ENCODE peak calls at places on chromosomes 13 and 19, in five cellular contexts. I, K, Q, G and B are unnamed samples.

GRCh38 chr19:17610384-17610783 is 54.9 kb downstream of the COLGALT1 start:
- DNase-seq in I (no peak), K (no peak), Q (no peak), G (no peak), B (peak)

GRCh38 chr13:62331384-62331783 is 915.7 kb upstream of the PCDH20 start:
- DNase-seq in I (no peak), K (no peak), Q (no peak), G (no peak), B (no peak)

GRCh38 chr19:48319647-48320537 is 5.5 kb upstream of the EMP3 start:
- DNase-seq in I (peak), K (no peak), Q (no peak), G (peak), B (peak)

GRCh38 chr13:109012115-109012514 is 382.7 kb downstream of the MYO16 start:
- DNase-seq in I (no peak), K (no peak), Q (no peak), G (no peak), B (no peak)

GRCh38 chr13:94335786-94336357 is 143.6 kb downstream of the DCT start:
- DNase-seq in I (no peak), K (no peak), Q (no peak), G (no peak), B (no peak)

GRCh38 chr19:43467730-43468129 is 2.3 kb upstream of the LYPD3 start:
- DNase-seq in I (no peak), K (no peak), Q (no peak), G (no peak), B (peak)

GRCh38 chr13:113493315-113493951 is 2.9 kb upstream of the DCUN1D2 start:
- DNase-seq in I (no peak), K (peak), Q (peak), G (no peak), B (peak)

GRCh38 chr13:84654654-84655244 is 772.5 kb upstream of the SLITRK1 start:
- DNase-seq in I (no peak), K (no peak), Q (no peak), G (no peak), B (no peak)

GRCh38 chr13:44576396-44577235 is 486 bp upstream of the TSC22D1 start:
- DNase-seq in I (peak), K (no peak), Q (no peak), G (peak), B (no peak)

GRCh38 chr13:77239312-77239711 is 87.6 kb downstream of the MYCBP2 start:
- DNase-seq in I (no peak), K (no peak), Q (no peak), G (no peak), B (no peak)

GRCh38 chr19:32018014-32018413 is 327.4 kb upstream of the ZNF507 start:
- DNase-seq in I (no peak), K (no peak), Q (no peak), G (no peak), B (no peak)

GRCh38 chr13:41900918-41901317 is 60.0 kb downstream of the VWA8 start:
- DNase-seq in I (no peak), K (no peak), Q (no peak), G (no peak), B (no peak)

GRCh38 chr13:29909975-29910674 is 59.7 kb upstream of the UBL3 start:
- DNase-seq in I (no peak), K (no peak), Q (no peak), G (no peak), B (peak)

GRCh38 chr13:45167611-45168554 is 33.0 kb downstream of the KCTD4 start:
- DNase-seq in I (no peak), K (no peak), Q (peak), G (no peak), B (no peak)

GRCh38 chr19:11138659-11139526 is 16.7 kb downstream of the SPC24 start:
- DNase-seq in I (peak), K (peak), Q (no peak), G (no peak), B (peak)

GRCh38 chr19:23799321-23799720 is 40.6 kb upstream of the ZNF681 start:
- DNase-seq in I (no peak), K (no peak), Q (no peak), G (peak), B (no peak)

GRCh38 chr13:76723551-76724232 is 162.5 kb downstream of the KCTD12 start:
- DNase-seq in I (no peak), K (peak), Q (no peak), G (peak), B (peak)

GRCh38 chr13:98520674-98521449 is 56.0 kb downstream of the STK24 start:
- DNase-seq in I (no peak), K (no peak), Q (no peak), G (no peak), B (no peak)

GRCh38 chr13:100059827-100060226 is 29.1 kb upstream of the PCCA start:
- DNase-seq in I (no peak), K (no peak), Q (no peak), G (no peak), B (no peak)

GRCh38 chr13:110256126-110256905 is 50.6 kb downstream of the COL4A1 start:
- DNase-seq in I (no peak), K (no peak), Q (no peak), G (no peak), B (no peak)

GRCh38 chr19:14072535-14073231 is at the start of gene MISP3:
- DNase-seq in I (peak), K (no peak), Q (no peak), G (peak), B (peak)

GRCh38 chr13:41383400-41383799 is 72.3 kb downstream of the NAA16 start:
- DNase-seq in I (no peak), K (no peak), Q (no peak), G (no peak), B (peak)

GRCh38 chr19:35223084-35223790 is 5.3 kb downstream of the FAM187B start:
- DNase-seq in I (no peak), K (no peak), Q (no peak), G (no peak), B (no peak)

GRCh38 chr13:61358599-61358998 is 57.0 kb downstream of the PCDH20 start:
- DNase-seq in I (no peak), K (no peak), Q (no peak), G (no peak), B (no peak)

GRCh38 chr13:61316647-61317046 is 99.0 kb downstream of the PCDH20 start:
- DNase-seq in I (no peak), K (no peak), Q (no peak), G (no peak), B (no peak)

GRCh38 chr19:56595548-56595899 is 422 bp downstream of the ZNF71 start:
- DNase-seq in I (no peak), K (no peak), Q (no peak), G (no peak), B (no peak)

GRCh38 chr13:64819081-64819480 is 2411.1 kb downstream of the PCDH9 start:
- DNase-seq in I (no peak), K (no peak), Q (no peak), G (no peak), B (no peak)

GRCh38 chr13:101170306-101170705 is 246.0 kb downstream of the NALCN start:
- DNase-seq in I (no peak), K (no peak), Q (no peak), G (no peak), B (no peak)

GRCh38 chr13:43804461-43805070 is 17.8 kb upstream of the ENOX1 start:
- DNase-seq in I (no peak), K (no peak), Q (peak), G (no peak), B (peak)

GRCh38 chr19:18468930-18469244 is 31.0 kb upstream of the ISYNA1 start:
- DNase-seq in I (peak), K (no peak), Q (no peak), G (no peak), B (no peak)

GRCh38 chr19:2867025-2867991 is at the start of gene ZNF556:
- DNase-seq in I (no peak), K (no peak), Q (peak), G (no peak), B (no peak)

GRCh38 chr19:7533281-7533819 is 2.2 kb upstream of the PNPLA6 start:
- DNase-seq in I (peak), K (no peak), Q (no peak), G (no peak), B (peak)

GRCh38 chr13:93227280-93227905 is 786 bp downstream of the GPC6 start:
- DNase-seq in I (peak), K (peak), Q (no peak), G (no peak), B (peak)

GRCh38 chr13:45422731-45423130 is 4.6 kb upstream of the SLC25A30 start:
- DNase-seq in I (no peak), K (no peak), Q (no peak), G (no peak), B (no peak)

GRCh38 chr19:45687599-45687998 is 4.2 kb downstream of the SNRPD2 start:
- DNase-seq in I (no peak), K (no peak), Q (no peak), G (no peak), B (no peak)
- TF ChIP-seq CTCF in I (no peak), K (no peak), Q (no peak), G (no peak), B (no peak)

DNA sequence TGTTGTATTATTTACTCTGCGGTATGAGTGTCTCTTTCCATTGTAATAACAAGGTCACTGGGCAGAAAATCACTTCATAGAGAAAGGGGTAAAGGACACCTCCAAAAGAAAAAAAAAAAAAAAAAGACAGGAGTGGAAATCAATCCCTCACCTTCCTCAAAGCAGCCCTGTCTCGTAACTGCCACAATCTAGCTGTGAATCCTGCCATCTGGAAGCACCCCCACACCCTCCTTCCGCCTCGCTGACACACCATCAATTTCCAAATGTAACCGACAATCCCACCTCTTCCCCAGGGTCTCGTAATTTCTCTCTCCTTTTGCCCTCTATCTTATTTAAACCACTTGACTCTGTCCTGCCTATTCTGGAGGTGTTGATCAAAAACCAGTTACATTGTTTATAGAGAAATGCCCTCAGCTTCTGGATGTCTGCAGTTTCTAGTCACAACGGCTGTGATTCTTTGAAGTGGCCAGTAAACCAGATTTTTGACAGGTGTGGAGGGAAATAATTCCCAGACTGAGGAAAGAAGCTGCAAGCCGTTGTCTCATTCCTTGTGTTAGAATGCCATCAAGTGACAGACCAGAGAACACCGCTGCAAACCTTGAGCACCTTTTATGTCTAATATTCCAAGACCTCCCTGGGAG is 9.1 kb upstream of the POP4 start:
- DNase-seq in I (no peak), K (no peak), Q (peak), G (no peak), B (peak)
- TF ChIP-seq CTCF in I (no peak), K (peak), Q (peak), G (no peak), B (peak)

GRCh38 chr19:932647-933552 is 7.1 kb downstream of the ARID3A start:
- DNase-seq in I (peak), K (peak), Q (no peak), G (peak), B (peak)

GRCh38 chr19:933553-933882 is 7.7 kb downstream of the ARID3A start:
- DNase-seq in I (no peak), K (no peak), Q (no peak), G (no peak), B (no peak)

GRCh38 chr19:934197-934840 is 8.5 kb downstream of the ARID3A start:
- DNase-seq in I (no peak), K (no peak), Q (no peak), G (no peak), B (no peak)

GRCh38 chr19:929523-930258 is 3.9 kb downstream of the ARID3A start:
- DNase-seq in I (no peak), K (no peak), Q (no peak), G (no peak), B (no peak)

GRCh38 chr19:931860-932646 is 6.2 kb downstream of the ARID3A start:
- DNase-seq in I (no peak), K (no peak), Q (no peak), G (no peak), B (no peak)
- TF ChIP-seq CTCF in I (no peak), K (no peak), Q (no peak), G (no peak), B (no peak)

DNA sequence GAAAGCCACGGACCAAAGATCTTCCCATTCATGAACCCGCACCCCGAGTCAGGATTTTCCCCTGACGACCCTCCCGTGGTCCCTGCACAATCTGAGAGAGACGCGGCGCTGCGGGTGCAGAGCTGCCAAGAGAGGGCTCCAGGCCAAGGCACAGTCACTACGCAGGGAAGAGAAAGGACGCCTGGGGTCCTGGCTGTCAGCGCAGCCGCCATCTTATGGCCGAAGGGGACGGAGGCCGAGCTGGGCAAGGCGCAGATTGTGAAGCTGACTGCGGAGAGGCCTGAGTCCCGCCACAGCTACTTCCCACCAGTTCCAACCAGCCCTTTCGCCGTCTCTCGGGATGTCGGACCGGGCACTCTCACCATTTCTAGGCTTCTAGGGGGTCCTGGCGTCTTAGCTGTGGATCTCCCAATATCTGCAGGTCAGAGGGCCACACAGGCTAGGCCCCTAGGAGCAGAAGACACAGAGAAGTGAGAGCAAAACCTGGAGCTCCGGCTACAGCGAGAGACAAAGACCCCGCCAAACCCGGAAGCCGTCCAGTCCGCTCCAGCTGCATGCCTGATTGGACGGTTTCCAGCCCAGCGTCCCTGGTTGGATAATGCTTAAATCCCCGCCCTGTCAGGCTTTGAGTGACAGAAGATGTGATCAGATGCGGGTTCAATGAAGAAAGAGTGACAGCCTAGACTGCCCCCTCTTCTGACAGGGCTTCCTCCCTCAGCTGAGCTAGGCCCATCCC is at the start of gene ZNF100:
- DNase-seq in I (peak), K (peak), Q (peak), G (peak), B (peak)
- TF ChIP-seq CTCF in I (no peak), K (no peak), Q (no peak), G (no peak), B (no peak)

GRCh38 chr13:31198524-31198923 is 1.3 kb upstream of the B3GLCT start:
- DNase-seq in I (no peak), K (no peak), Q (no peak), G (no peak), B (no peak)

GRCh38 chr13:31199849-31200635 is at the start of gene B3GLCT:
- DNase-seq in I (peak), K (no peak), Q (peak), G (peak), B (peak)

GRCh38 chr13:31201341-31202024 is 1.7 kb downstream of the B3GLCT start:
- DNase-seq in I (no peak), K (no peak), Q (no peak), G (no peak), B (peak)

GRCh38 chr13:31199527-31199848 is 287 bp upstream of the B3GLCT start:
- DNase-seq in I (no peak), K (no peak), Q (no peak), G (no peak), B (no peak)

DNA sequence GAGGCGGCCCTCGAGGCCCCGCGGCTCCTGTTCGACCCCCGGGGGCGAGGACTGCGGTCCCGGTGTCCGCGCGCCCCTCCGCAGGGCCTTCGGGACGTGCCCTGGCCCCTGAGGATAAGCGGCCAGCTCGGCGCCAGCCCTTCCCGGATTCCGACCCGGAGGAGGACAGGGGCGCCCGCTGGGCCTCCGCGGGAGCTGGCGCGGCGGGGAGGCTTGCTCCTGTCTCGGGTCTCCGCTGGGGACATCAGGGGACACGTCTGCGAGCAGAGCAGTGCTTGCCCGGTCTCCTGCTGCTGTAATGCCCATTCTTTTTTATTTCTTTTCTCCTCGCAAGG is 828 bp downstream of the B3GLCT start:
- DNase-seq in I (peak), K (no peak), Q (no peak), G (peak), B (no peak)
- TF ChIP-seq CTCF in I (no peak), K (no peak), Q (no peak), G (no peak), B (no peak)

DNA sequence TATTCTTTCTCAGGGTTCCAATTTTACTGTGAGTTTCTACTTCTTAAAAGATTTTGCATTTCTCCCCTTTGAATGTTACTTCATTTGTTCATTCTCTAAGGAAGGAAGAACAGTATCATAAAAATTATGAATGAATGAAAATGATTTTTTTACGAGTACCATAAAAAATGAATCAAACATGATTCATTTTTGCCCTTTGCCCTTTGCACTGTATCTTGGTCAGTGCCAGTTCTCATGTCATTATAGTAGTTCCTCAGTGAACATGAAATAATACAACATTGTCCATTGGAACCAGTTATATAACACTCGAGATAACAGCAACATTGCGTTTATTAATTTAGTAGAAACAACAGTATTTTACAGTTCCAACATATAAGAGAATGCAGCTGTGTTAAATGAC is 28.8 kb downstream of the FLT1 start:
- DNase-seq in I (no peak), K (no peak), Q (no peak), G (no peak), B (no peak)
- TF ChIP-seq CTCF in I (no peak), K (no peak), Q (no peak), G (no peak), B (no peak)